ENCODE peak calls at places on chromosomes 2 and 18, in four cellular contexts. I is Panc1, O is H1, S is suprapubic skin. A is an unnamed sample.

GRCh38 chr2:161239416-161240109 is 68.7 kb upstream of the PSMD14 start:
- DNase-seq in I (no peak), O (peak), S (no peak), A (no peak)

GRCh38 chr18:48750485-48751175 is 200.1 kb downstream of the SMAD7 start:
- DNase-seq in I (no peak), O (no peak), S (no peak), A (no peak)

GRCh38 chr2:154455201-154455600 is 243.3 kb upstream of the KCNJ3 start:
- DNase-seq in I (no peak), O (no peak), S (no peak), A (no peak)

GRCh38 chr18:54163458-54163857 is 61.0 kb downstream of the MBD2 start:
- DNase-seq in I (no peak), O (no peak), S (no peak), A (no peak)

GRCh38 chr2:181004647-181005325 is 24.4 kb downstream of the UBE2E3 start:
- DNase-seq in I (no peak), O (no peak), S (no peak), A (no peak)

GRCh38 chr2:66541646-66542045 is 106.7 kb downstream of the MEIS1 start:
- DNase-seq in I (no peak), O (no peak), S (no peak), A (no peak)

GRCh38 chr2:232842689-232843088 is 27.4 kb upstream of the SNORC start:
- DNase-seq in I (no peak), O (no peak), S (no peak), A (no peak)

GRCh38 chr18:54392621-54393023 is 34.9 kb downstream of the C18orf54 start:
- DNase-seq in I (peak), O (no peak), S (no peak), A (no peak)

GRCh38 chr2:127049927-127050802 is 56.8 kb downstream of the BIN1 start:
- DNase-seq in I (no peak), O (peak), S (peak), A (peak)

GRCh38 chr2:191018048-191018447 is 4.1 kb upstream of the STAT1 start:
- DNase-seq in I (no peak), O (no peak), S (no peak), A (no peak)

GRCh38 chr2:31428001-31428418 is 13.5 kb upstream of the XDH start:
- DNase-seq in I (no peak), O (peak), S (no peak), A (no peak)

GRCh38 chr2:106990307-106990706 is 104.3 kb upstream of the ST6GAL2 start:
- DNase-seq in I (no peak), O (no peak), S (no peak), A (no peak)

GRCh38 chr18:79607361-79607930 is 72.2 kb upstream of the CTDP1 start:
- DNase-seq in I (no peak), O (no peak), S (peak), A (no peak)

GRCh38 chr2:27118525-27119329 is at the start of gene CGREF1:
- DNase-seq in I (no peak), O (peak), S (no peak), A (no peak)

GRCh38 chr2:235045336-235045972 is 93.6 kb downstream of the SH3BP4 start:
- DNase-seq in I (no peak), O (no peak), S (peak), A (no peak)
- TF ChIP-seq POLR2AphosphoS5 in I (no peak), O (no peak), S (no peak), A (no peak)

DNA sequence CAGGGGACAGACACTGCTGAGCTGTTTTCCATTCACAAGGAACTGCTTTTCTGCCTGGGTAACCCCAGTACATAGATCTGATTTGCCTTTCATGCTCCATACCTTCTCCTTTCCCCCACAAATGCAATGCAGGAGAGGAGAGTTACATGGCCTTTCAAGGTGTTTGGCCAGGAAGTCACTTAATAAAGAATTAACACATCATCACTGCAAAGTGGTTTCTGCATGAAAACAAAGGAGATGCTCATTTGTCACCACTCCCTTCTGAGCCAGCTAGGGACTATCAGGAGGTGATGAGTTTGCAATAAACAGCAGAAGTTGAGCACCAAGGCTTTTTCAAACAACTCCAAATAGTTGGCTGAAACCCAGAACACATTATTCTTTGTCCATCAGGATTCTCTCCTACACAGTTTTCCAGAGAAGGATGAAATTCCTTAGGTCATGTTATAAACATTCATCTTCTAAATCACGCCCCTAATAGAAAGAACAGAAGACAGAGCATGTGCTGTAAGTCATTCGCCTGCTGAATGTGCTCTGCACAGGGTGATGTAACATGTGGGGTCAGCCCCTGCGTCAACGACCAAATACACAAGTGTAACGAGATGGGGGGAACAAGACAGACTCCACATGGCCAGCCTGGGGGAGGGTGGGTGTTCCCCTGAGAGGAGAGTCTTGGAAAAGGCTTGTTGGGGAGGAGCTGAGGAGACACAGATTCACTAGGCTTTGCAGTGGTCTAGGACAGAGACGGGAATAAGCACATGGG is 87.3 kb upstream of the RMDN2 start:
- DNase-seq in I (no peak), O (no peak), S (no peak), A (no peak)
- TF ChIP-seq POLR2AphosphoS5 in I (no peak), O (no peak), S (no peak), A (no peak)

DNA sequence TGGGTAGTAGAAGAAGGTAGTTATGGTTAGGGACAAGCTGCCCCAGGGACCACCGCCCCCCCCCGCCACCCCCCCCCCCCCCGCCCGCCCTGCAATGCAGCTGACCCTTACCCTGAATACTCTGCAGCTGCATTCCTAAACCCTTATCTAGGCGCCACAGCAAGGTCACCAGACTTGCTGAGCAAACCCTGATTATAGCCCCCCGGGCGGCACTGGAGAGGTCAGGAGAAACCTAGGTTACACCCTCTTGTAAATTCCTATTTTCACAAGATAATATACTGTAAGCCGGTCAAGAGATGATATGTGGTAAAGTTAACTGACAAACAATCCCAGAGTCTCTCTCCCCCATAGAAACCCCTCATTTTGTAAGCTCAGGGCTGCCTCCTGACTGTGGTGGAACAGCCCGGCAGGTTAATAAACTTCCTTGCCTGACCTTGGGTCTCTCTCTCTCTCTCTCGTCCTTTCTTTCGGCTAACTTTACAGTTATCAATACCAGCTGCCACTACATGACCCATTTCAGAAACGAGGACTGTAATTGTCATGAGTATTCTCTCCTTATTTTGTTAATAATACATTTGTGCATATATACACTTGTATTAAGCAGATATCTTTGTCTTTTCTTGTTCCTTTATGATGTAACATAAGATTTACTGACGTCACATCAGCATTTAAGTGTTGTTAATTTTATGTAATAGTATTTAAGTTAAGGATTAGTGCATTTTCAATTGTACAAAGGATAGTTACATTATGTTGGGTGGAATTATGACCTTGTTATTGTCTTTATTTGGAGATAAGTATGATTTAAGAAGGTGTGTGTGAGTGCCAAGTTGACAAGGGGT is 22.8 kb upstream of the SMAD4 start:
- DNase-seq in I (no peak), O (no peak), S (no peak), A (no peak)
- TF ChIP-seq POLR2AphosphoS5 in I (no peak), O (no peak), S (no peak), A (no peak)

DNA sequence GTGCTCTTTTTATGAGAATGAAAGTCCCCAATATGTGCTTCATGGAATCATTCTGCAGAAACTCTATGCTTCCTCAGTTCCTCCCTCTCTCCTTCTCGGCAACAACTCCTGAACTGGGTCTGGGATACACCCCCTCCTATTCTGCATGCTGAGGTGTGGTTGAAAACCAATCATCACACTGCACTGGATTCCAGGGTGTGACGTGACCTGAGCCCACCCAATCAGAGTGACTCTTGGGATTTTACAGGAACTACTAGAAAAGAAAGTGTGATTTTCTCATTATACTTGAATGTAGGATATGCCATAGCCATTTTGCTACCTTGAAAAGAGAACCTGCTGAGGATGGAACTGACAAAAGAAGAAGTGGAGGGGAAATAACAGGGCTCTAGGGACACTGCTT is 36.3 kb downstream of the ACVR1 start:
- DNase-seq in I (no peak), O (no peak), S (no peak), A (no peak)
- TF ChIP-seq POLR2AphosphoS5 in I (no peak), O (no peak), S (no peak), A (no peak)